ENCODE peak calls at places on chromosomes 11 and 22, in six cellular contexts. One of them, this sample, is unnamed.

GRCh38 chr11:118012083-118012669 is 26.0 kb downstream of the IL10RA start:
- DNase-seq in activated T-helper 2 cell treated with anti-CD3 and anti-CD28 coated beads, Interferon-gamma antibody, Interleukin-2, Interleukin-4, amounts not matched to agents 10 μg/mL and 5 μg/mL and 100 μg/mL, durations not matched to agents 14 hours and 24 hours and 36 hours: no peak
- DNase-seq in fibroblast of mammary gland: peak
- DNase-seq in thoracic aorta: no peak
- DNase-seq in activated CD4-positive, alpha-beta T cell treated with anti-CD3 and anti-CD28 coated beads, Interleukin-2, amount 10 ng/mL, durations not matched to agents 7 days and 5 days: no peak
- DNase-seq in mesothelial cell of epicardium: no peak
- DNase-seq in this sample: no peak

GRCh38 chr11:61752117-61752924 is at the start of gene MYRF:
- DNase-seq in activated T-helper 2 cell treated with anti-CD3 and anti-CD28 coated beads, Interferon-gamma antibody, Interleukin-2, Interleukin-4, amounts not matched to agents 10 μg/mL and 5 μg/mL and 100 μg/mL, durations not matched to agents 14 hours and 24 hours and 36 hours: peak
- DNase-seq in fibroblast of mammary gland: peak
- DNase-seq in thoracic aorta: no peak
- DNase-seq in activated CD4-positive, alpha-beta T cell treated with anti-CD3 and anti-CD28 coated beads, Interleukin-2, amount 10 ng/mL, durations not matched to agents 7 days and 5 days: peak
- DNase-seq in mesothelial cell of epicardium: peak
- DNase-seq in this sample: no peak

GRCh38 chr11:66326261-66327111 is 9.6 kb upstream of the CD248 start:
- DNase-seq in activated T-helper 2 cell treated with anti-CD3 and anti-CD28 coated beads, Interferon-gamma antibody, Interleukin-2, Interleukin-4, amounts not matched to agents 10 μg/mL and 5 μg/mL and 100 μg/mL, durations not matched to agents 14 hours and 24 hours and 36 hours: no peak
- DNase-seq in fibroblast of mammary gland: peak
- DNase-seq in thoracic aorta: no peak
- DNase-seq in activated CD4-positive, alpha-beta T cell treated with anti-CD3 and anti-CD28 coated beads, Interleukin-2, amount 10 ng/mL, durations not matched to agents 7 days and 5 days: peak
- DNase-seq in mesothelial cell of epicardium: no peak
- DNase-seq in this sample: peak

GRCh38 chr11:76216536-76217326 is 10.4 kb upstream of the WNT11 start:
- DNase-seq in activated T-helper 2 cell treated with anti-CD3 and anti-CD28 coated beads, Interferon-gamma antibody, Interleukin-2, Interleukin-4, amounts not matched to agents 10 μg/mL and 5 μg/mL and 100 μg/mL, durations not matched to agents 14 hours and 24 hours and 36 hours: no peak
- DNase-seq in fibroblast of mammary gland: no peak
- DNase-seq in thoracic aorta: no peak
- DNase-seq in activated CD4-positive, alpha-beta T cell treated with anti-CD3 and anti-CD28 coated beads, Interleukin-2, amount 10 ng/mL, durations not matched to agents 7 days and 5 days: no peak
- DNase-seq in mesothelial cell of epicardium: no peak
- DNase-seq in this sample: no peak

GRCh38 chr11:95508219-95508880 is 277.3 kb upstream of the SESN3 start:
- DNase-seq in activated T-helper 2 cell treated with anti-CD3 and anti-CD28 coated beads, Interferon-gamma antibody, Interleukin-2, Interleukin-4, amounts not matched to agents 10 μg/mL and 5 μg/mL and 100 μg/mL, durations not matched to agents 14 hours and 24 hours and 36 hours: no peak
- DNase-seq in fibroblast of mammary gland: peak
- DNase-seq in thoracic aorta: no peak
- DNase-seq in activated CD4-positive, alpha-beta T cell treated with anti-CD3 and anti-CD28 coated beads, Interleukin-2, amount 10 ng/mL, durations not matched to agents 7 days and 5 days: no peak
- DNase-seq in mesothelial cell of epicardium: no peak
- DNase-seq in this sample: no peak

GRCh38 chr11:100908746-100909145 is 220.9 kb downstream of the PGR start:
- DNase-seq in activated T-helper 2 cell treated with anti-CD3 and anti-CD28 coated beads, Interferon-gamma antibody, Interleukin-2, Interleukin-4, amounts not matched to agents 10 μg/mL and 5 μg/mL and 100 μg/mL, durations not matched to agents 14 hours and 24 hours and 36 hours: no peak
- DNase-seq in fibroblast of mammary gland: peak
- DNase-seq in thoracic aorta: no peak
- DNase-seq in activated CD4-positive, alpha-beta T cell treated with anti-CD3 and anti-CD28 coated beads, Interleukin-2, amount 10 ng/mL, durations not matched to agents 7 days and 5 days: no peak
- DNase-seq in mesothelial cell of epicardium: no peak
- DNase-seq in this sample: no peak

GRCh38 chr22:25777870-25778269 is 35.9 kb downstream of the MYO18B start:
- DNase-seq in activated T-helper 2 cell treated with anti-CD3 and anti-CD28 coated beads, Interferon-gamma antibody, Interleukin-2, Interleukin-4, amounts not matched to agents 10 μg/mL and 5 μg/mL and 100 μg/mL, durations not matched to agents 14 hours and 24 hours and 36 hours: no peak
- DNase-seq in fibroblast of mammary gland: peak
- DNase-seq in thoracic aorta: no peak
- DNase-seq in activated CD4-positive, alpha-beta T cell treated with anti-CD3 and anti-CD28 coated beads, Interleukin-2, amount 10 ng/mL, durations not matched to agents 7 days and 5 days: peak
- DNase-seq in mesothelial cell of epicardium: no peak
- DNase-seq in this sample: peak

GRCh38 chr11:924406-925157 is 1.1 kb upstream of the AP2A2 start:
- DNase-seq in activated T-helper 2 cell treated with anti-CD3 and anti-CD28 coated beads, Interferon-gamma antibody, Interleukin-2, Interleukin-4, amounts not matched to agents 10 μg/mL and 5 μg/mL and 100 μg/mL, durations not matched to agents 14 hours and 24 hours and 36 hours: no peak
- DNase-seq in fibroblast of mammary gland: no peak
- DNase-seq in thoracic aorta: no peak
- DNase-seq in activated CD4-positive, alpha-beta T cell treated with anti-CD3 and anti-CD28 coated beads, Interleukin-2, amount 10 ng/mL, durations not matched to agents 7 days and 5 days: no peak
- DNase-seq in mesothelial cell of epicardium: no peak
- DNase-seq in this sample: peak

GRCh38 chr11:103659138-103659734 is 377.2 kb upstream of the DDI1 start:
- DNase-seq in activated T-helper 2 cell treated with anti-CD3 and anti-CD28 coated beads, Interferon-gamma antibody, Interleukin-2, Interleukin-4, amounts not matched to agents 10 μg/mL and 5 μg/mL and 100 μg/mL, durations not matched to agents 14 hours and 24 hours and 36 hours: no peak
- DNase-seq in fibroblast of mammary gland: peak
- DNase-seq in thoracic aorta: no peak
- DNase-seq in activated CD4-positive, alpha-beta T cell treated with anti-CD3 and anti-CD28 coated beads, Interleukin-2, amount 10 ng/mL, durations not matched to agents 7 days and 5 days: no peak
- DNase-seq in mesothelial cell of epicardium: no peak
- DNase-seq in this sample: peak

GRCh38 chr11:103228807-103229206 is 119.6 kb downstream of the DYNC2H1 start:
- DNase-seq in activated T-helper 2 cell treated with anti-CD3 and anti-CD28 coated beads, Interferon-gamma antibody, Interleukin-2, Interleukin-4, amounts not matched to agents 10 μg/mL and 5 μg/mL and 100 μg/mL, durations not matched to agents 14 hours and 24 hours and 36 hours: no peak
- DNase-seq in fibroblast of mammary gland: peak
- DNase-seq in thoracic aorta: no peak
- DNase-seq in activated CD4-positive, alpha-beta T cell treated with anti-CD3 and anti-CD28 coated beads, Interleukin-2, amount 10 ng/mL, durations not matched to agents 7 days and 5 days: no peak
- DNase-seq in mesothelial cell of epicardium: no peak
- DNase-seq in this sample: peak

GRCh38 chr22:47065756-47066615 is 303.5 kb downstream of the TBC1D22A start:
- DNase-seq in activated T-helper 2 cell treated with anti-CD3 and anti-CD28 coated beads, Interferon-gamma antibody, Interleukin-2, Interleukin-4, amounts not matched to agents 10 μg/mL and 5 μg/mL and 100 μg/mL, durations not matched to agents 14 hours and 24 hours and 36 hours: no peak
- DNase-seq in fibroblast of mammary gland: peak
- DNase-seq in thoracic aorta: no peak
- DNase-seq in activated CD4-positive, alpha-beta T cell treated with anti-CD3 and anti-CD28 coated beads, Interleukin-2, amount 10 ng/mL, durations not matched to agents 7 days and 5 days: no peak
- DNase-seq in mesothelial cell of epicardium: no peak
- DNase-seq in this sample: no peak

GRCh38 chr11:42043312-42043711 is 583.9 kb upstream of the LRRC4C start:
- DNase-seq in activated T-helper 2 cell treated with anti-CD3 and anti-CD28 coated beads, Interferon-gamma antibody, Interleukin-2, Interleukin-4, amounts not matched to agents 10 μg/mL and 5 μg/mL and 100 μg/mL, durations not matched to agents 14 hours and 24 hours and 36 hours: no peak
- DNase-seq in fibroblast of mammary gland: peak
- DNase-seq in thoracic aorta: no peak
- DNase-seq in activated CD4-positive, alpha-beta T cell treated with anti-CD3 and anti-CD28 coated beads, Interleukin-2, amount 10 ng/mL, durations not matched to agents 7 days and 5 days: no peak
- DNase-seq in mesothelial cell of epicardium: no peak
- DNase-seq in this sample: no peak